ENCODE peak calls at places on chromosomes 13 and 19, in seven cellular contexts. One of them, this sample, is unnamed.

GRCh38 chr19:5690955-5691204 is 785 bp downstream of the RPL36 start:
- DNase-seq in AG04450: no peak
- DNase-seq in CD8-positive, alpha-beta memory T cell: no peak
- DNase-seq in neuronal stem cell: no peak
- DNase-seq in CD4-positive, alpha-beta T cell: no peak
- DNase-seq in ovary: no peak
- DNase-seq in psoas muscle: no peak
- DNase-seq in this sample: no peak

GRCh38 chr13:21557995-21558394 is 46.0 kb downstream of the MICU2 start:
- DNase-seq in AG04450: no peak
- DNase-seq in CD8-positive, alpha-beta memory T cell: no peak
- DNase-seq in neuronal stem cell: no peak
- DNase-seq in CD4-positive, alpha-beta T cell: no peak
- DNase-seq in ovary: no peak
- DNase-seq in psoas muscle: no peak
- DNase-seq in this sample: no peak

GRCh38 chr19:35318679-35319448 is 10.1 kb upstream of the CD22 start:
- DNase-seq in AG04450: no peak
- DNase-seq in CD8-positive, alpha-beta memory T cell: no peak
- DNase-seq in neuronal stem cell: no peak
- DNase-seq in CD4-positive, alpha-beta T cell: no peak
- DNase-seq in ovary: peak; percentile 58
- DNase-seq in psoas muscle: peak; percentile 72
- DNase-seq in this sample: peak; percentile 46

GRCh38 chr19:6214881-6215541 is 64.8 kb downstream of the MLLT1 start:
- DNase-seq in AG04450: no peak
- DNase-seq in CD8-positive, alpha-beta memory T cell: no peak
- DNase-seq in neuronal stem cell: no peak
- DNase-seq in CD4-positive, alpha-beta T cell: no peak
- DNase-seq in ovary: no peak
- DNase-seq in psoas muscle: peak; percentile 45
- DNase-seq in this sample: no peak

GRCh38 chr13:79227418-79227817 is 178.6 kb downstream of the RBM26 start:
- DNase-seq in AG04450: no peak
- DNase-seq in CD8-positive, alpha-beta memory T cell: no peak
- DNase-seq in neuronal stem cell: no peak
- DNase-seq in CD4-positive, alpha-beta T cell: no peak
- DNase-seq in ovary: no peak
- DNase-seq in psoas muscle: no peak
- DNase-seq in this sample: no peak

GRCh38 chr13:84651288-84651687 is 769.0 kb upstream of the SLITRK1 start:
- DNase-seq in AG04450: peak; percentile 24
- DNase-seq in CD8-positive, alpha-beta memory T cell: no peak
- DNase-seq in neuronal stem cell: no peak
- DNase-seq in CD4-positive, alpha-beta T cell: no peak
- DNase-seq in ovary: no peak
- DNase-seq in psoas muscle: no peak
- DNase-seq in this sample: no peak

GRCh38 chr19:38713227-38713649 is 31.0 kb downstream of the CAPN12 start:
- DNase-seq in AG04450: no peak
- DNase-seq in CD8-positive, alpha-beta memory T cell: no peak
- DNase-seq in neuronal stem cell: no peak
- DNase-seq in CD4-positive, alpha-beta T cell: no peak
- DNase-seq in ovary: peak; percentile 92
- DNase-seq in psoas muscle: peak; percentile 94
- DNase-seq in this sample: no peak

GRCh38 chr19:55446060-55446459 is 3.0 kb upstream of the SHISA7 start:
- DNase-seq in AG04450: no peak
- DNase-seq in CD8-positive, alpha-beta memory T cell: no peak
- DNase-seq in neuronal stem cell: no peak
- DNase-seq in CD4-positive, alpha-beta T cell: no peak
- DNase-seq in ovary: no peak
- DNase-seq in psoas muscle: no peak
- DNase-seq in this sample: no peak

GRCh38 chr13:72952529-72953141 is 106.2 kb upstream of the KLF5 start:
- DNase-seq in AG04450: no peak
- DNase-seq in CD8-positive, alpha-beta memory T cell: no peak
- DNase-seq in neuronal stem cell: no peak
- DNase-seq in CD4-positive, alpha-beta T cell: no peak
- DNase-seq in ovary: no peak
- DNase-seq in psoas muscle: no peak
- DNase-seq in this sample: no peak

GRCh38 chr13:26062853-26063444 is 11.1 kb upstream of the SHISA2 start:
- DNase-seq in AG04450: no peak
- DNase-seq in CD8-positive, alpha-beta memory T cell: no peak
- DNase-seq in neuronal stem cell: peak; percentile 45
- DNase-seq in CD4-positive, alpha-beta T cell: peak; percentile 24
- DNase-seq in ovary: no peak
- DNase-seq in psoas muscle: no peak
- DNase-seq in this sample: peak; percentile 52

GRCh38 chr19:50870417-50871089 is 2.7 kb upstream of the KLK2 start:
- DNase-seq in AG04450: no peak
- DNase-seq in CD8-positive, alpha-beta memory T cell: no peak
- DNase-seq in neuronal stem cell: no peak
- DNase-seq in CD4-positive, alpha-beta T cell: no peak
- DNase-seq in ovary: no peak
- DNase-seq in psoas muscle: no peak
- DNase-seq in this sample: no peak

GRCh38 chr19:55372316-55373081 is 2.2 kb upstream of the IL11 start:
- DNase-seq in AG04450: no peak
- DNase-seq in CD8-positive, alpha-beta memory T cell: peak; percentile 62
- DNase-seq in neuronal stem cell: no peak
- DNase-seq in CD4-positive, alpha-beta T cell: no peak
- DNase-seq in ovary: no peak
- DNase-seq in psoas muscle: no peak
- DNase-seq in this sample: no peak

GRCh38 chr13:98307744-98308524 is 130.9 kb upstream of the RNF113B start:
- DNase-seq in AG04450: no peak
- DNase-seq in CD8-positive, alpha-beta memory T cell: no peak
- DNase-seq in neuronal stem cell: no peak
- DNase-seq in CD4-positive, alpha-beta T cell: no peak
- DNase-seq in ovary: peak; percentile 39
- DNase-seq in psoas muscle: no peak
- DNase-seq in this sample: no peak
- H3K27ac ChIP-seq in AG04450: peak overlapping the region; percentile 57
- H3K27ac ChIP-seq in CD8-positive, alpha-beta memory T cell: no peak overlapping the region
- H3K27ac ChIP-seq in neuronal stem cell: no peak overlapping the region
- H3K27ac ChIP-seq in CD4-positive, alpha-beta T cell: no peak overlapping the region
- H3K27ac ChIP-seq in ovary: no peak overlapping the region
- H3K27ac ChIP-seq in psoas muscle: peak overlapping the region; percentile 41
- H3K27ac ChIP-seq in this sample: no peak overlapping the region

GRCh38 chr13:95192998-95193397 is 108.3 kb downstream of the ABCC4 start:
- DNase-seq in AG04450: no peak
- DNase-seq in CD8-positive, alpha-beta memory T cell: no peak
- DNase-seq in neuronal stem cell: no peak
- DNase-seq in CD4-positive, alpha-beta T cell: no peak
- DNase-seq in ovary: no peak
- DNase-seq in psoas muscle: no peak
- DNase-seq in this sample: no peak

GRCh38 chr13:95193509-95194230 is 107.6 kb downstream of the ABCC4 start:
- DNase-seq in AG04450: no peak
- DNase-seq in CD8-positive, alpha-beta memory T cell: no peak
- DNase-seq in neuronal stem cell: no peak
- DNase-seq in CD4-positive, alpha-beta T cell: no peak
- DNase-seq in ovary: no peak
- DNase-seq in psoas muscle: no peak
- DNase-seq in this sample: no peak

GRCh38 chr13:95195146-95195545 is 106.1 kb downstream of the ABCC4 start:
- DNase-seq in AG04450: no peak
- DNase-seq in CD8-positive, alpha-beta memory T cell: no peak
- DNase-seq in neuronal stem cell: no peak
- DNase-seq in CD4-positive, alpha-beta T cell: no peak
- DNase-seq in ovary: no peak
- DNase-seq in psoas muscle: no peak
- DNase-seq in this sample: no peak

GRCh38 chr13:95188128-95188527 is 113.1 kb downstream of the ABCC4 start:
- DNase-seq in AG04450: no peak
- DNase-seq in CD8-positive, alpha-beta memory T cell: no peak
- DNase-seq in neuronal stem cell: no peak
- DNase-seq in CD4-positive, alpha-beta T cell: no peak
- DNase-seq in ovary: no peak
- DNase-seq in psoas muscle: no peak
- DNase-seq in this sample: no peak

GRCh38 chr13:95191821-95192220 is 109.4 kb downstream of the ABCC4 start:
- DNase-seq in AG04450: peak; percentile 57
- DNase-seq in CD8-positive, alpha-beta memory T cell: peak; percentile 61
- DNase-seq in neuronal stem cell: peak; percentile 74
- DNase-seq in CD4-positive, alpha-beta T cell: peak; percentile 51
- DNase-seq in ovary: peak; percentile 78
- DNase-seq in psoas muscle: peak; percentile 85
- DNase-seq in this sample: peak; percentile 28
- H3K27ac ChIP-seq in AG04450: no peak overlapping the region
- H3K27ac ChIP-seq in CD8-positive, alpha-beta memory T cell: no peak overlapping the region
- H3K27ac ChIP-seq in neuronal stem cell: no peak overlapping the region
- H3K27ac ChIP-seq in CD4-positive, alpha-beta T cell: no peak overlapping the region
- H3K27ac ChIP-seq in ovary: no peak overlapping the region
- H3K27ac ChIP-seq in psoas muscle: peak overlapping the region; percentile 71
- H3K27ac ChIP-seq in this sample: no peak overlapping the region

DNA sequence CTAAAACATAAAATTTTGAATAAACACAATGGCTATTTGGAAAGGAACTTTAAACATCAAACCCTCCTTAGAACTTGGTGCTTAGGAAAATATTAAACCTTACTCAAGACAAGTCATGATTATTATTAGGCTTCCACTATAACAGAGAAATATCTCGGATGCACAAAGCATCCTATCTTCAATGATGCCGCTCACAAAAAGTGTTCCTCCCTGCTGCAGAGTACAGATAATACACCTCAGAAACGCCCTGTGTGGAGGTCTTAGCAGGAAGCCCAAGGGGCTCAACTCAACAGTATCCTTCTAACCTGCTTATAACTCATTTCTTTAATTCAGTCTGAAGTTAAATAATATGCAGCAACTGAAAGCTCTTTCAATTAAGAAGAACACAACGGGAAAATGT is 12.2 kb downstream of the ELF1 start:
- DNase-seq in AG04450: no peak
- DNase-seq in CD8-positive, alpha-beta memory T cell: no peak
- DNase-seq in neuronal stem cell: no peak
- DNase-seq in CD4-positive, alpha-beta T cell: no peak
- DNase-seq in ovary: no peak
- DNase-seq in psoas muscle: no peak
- DNase-seq in this sample: no peak
- H3K27ac ChIP-seq in AG04450: no peak overlapping the region
- H3K27ac ChIP-seq in CD8-positive, alpha-beta memory T cell: no peak overlapping the region
- H3K27ac ChIP-seq in neuronal stem cell: no peak overlapping the region
- H3K27ac ChIP-seq in CD4-positive, alpha-beta T cell: no peak overlapping the region
- H3K27ac ChIP-seq in ovary: no peak overlapping the region
- H3K27ac ChIP-seq in psoas muscle: no peak overlapping the region
- H3K27ac ChIP-seq in this sample: no peak overlapping the region

GRCh38 chr13:75637101-75637774 is 1.1 kb downstream of the LMO7 start:
- DNase-seq in AG04450: no peak
- DNase-seq in CD8-positive, alpha-beta memory T cell: no peak
- DNase-seq in neuronal stem cell: no peak
- DNase-seq in CD4-positive, alpha-beta T cell: no peak
- DNase-seq in ovary: no peak
- DNase-seq in psoas muscle: no peak
- DNase-seq in this sample: no peak

GRCh38 chr13:75636339-75637095 is 387 bp downstream of the LMO7 start:
- DNase-seq in AG04450: no peak
- DNase-seq in CD8-positive, alpha-beta memory T cell: peak; percentile 62
- DNase-seq in neuronal stem cell: peak; percentile 32
- DNase-seq in CD4-positive, alpha-beta T cell: peak; percentile 35
- DNase-seq in ovary: peak; percentile 19
- DNase-seq in psoas muscle: peak; percentile 47
- DNase-seq in this sample: no peak

GRCh38 chr13:75633285-75633684 is 2.8 kb upstream of the LMO7 start:
- DNase-seq in AG04450: peak; percentile 72
- DNase-seq in CD8-positive, alpha-beta memory T cell: no peak
- DNase-seq in neuronal stem cell: no peak
- DNase-seq in CD4-positive, alpha-beta T cell: no peak
- DNase-seq in ovary: no peak
- DNase-seq in psoas muscle: no peak
- DNase-seq in this sample: no peak

GRCh38 chr13:75635101-75635620 is 969 bp upstream of the LMO7 start:
- DNase-seq in AG04450: no peak
- DNase-seq in CD8-positive, alpha-beta memory T cell: no peak
- DNase-seq in neuronal stem cell: no peak
- DNase-seq in CD4-positive, alpha-beta T cell: no peak
- DNase-seq in ovary: peak; percentile 24
- DNase-seq in psoas muscle: no peak
- DNase-seq in this sample: no peak

GRCh38 chr13:75635621-75636338 is at the start of gene LMO7:
- DNase-seq in AG04450: no peak
- DNase-seq in CD8-positive, alpha-beta memory T cell: peak; percentile 70
- DNase-seq in neuronal stem cell: peak; percentile 43
- DNase-seq in CD4-positive, alpha-beta T cell: peak; percentile 34
- DNase-seq in ovary: peak; percentile 55
- DNase-seq in psoas muscle: peak; percentile 74
- DNase-seq in this sample: no peak
- H3K27ac ChIP-seq in AG04450: peak within 1 kb of the TSS; percentile 77
- H3K27ac ChIP-seq in CD8-positive, alpha-beta memory T cell: peak within 1 kb of the TSS; percentile 7
- H3K27ac ChIP-seq in neuronal stem cell: no peak within 1 kb of the TSS
- H3K27ac ChIP-seq in CD4-positive, alpha-beta T cell: no peak within 1 kb of the TSS
- H3K27ac ChIP-seq in ovary: peak within 1 kb of the TSS; percentile 90
- H3K27ac ChIP-seq in psoas muscle: peak within 1 kb of the TSS; percentile 10
- H3K27ac ChIP-seq in this sample: no peak within 1 kb of the TSS

GRCh38 chr19:749811-750210 is 1.1 kb upstream of the MISP start:
- DNase-seq in AG04450: no peak
- DNase-seq in CD8-positive, alpha-beta memory T cell: no peak
- DNase-seq in neuronal stem cell: no peak
- DNase-seq in CD4-positive, alpha-beta T cell: no peak
- DNase-seq in ovary: no peak
- DNase-seq in psoas muscle: no peak
- DNase-seq in this sample: no peak
- H3K27ac ChIP-seq in AG04450: no peak overlapping the region
- H3K27ac ChIP-seq in CD8-positive, alpha-beta memory T cell: no peak overlapping the region
- H3K27ac ChIP-seq in neuronal stem cell: no peak overlapping the region
- H3K27ac ChIP-seq in CD4-positive, alpha-beta T cell: no peak overlapping the region
- H3K27ac ChIP-seq in ovary: peak overlapping the region; percentile 12
- H3K27ac ChIP-seq in psoas muscle: no peak overlapping the region
- H3K27ac ChIP-seq in this sample: no peak overlapping the region

DNA sequence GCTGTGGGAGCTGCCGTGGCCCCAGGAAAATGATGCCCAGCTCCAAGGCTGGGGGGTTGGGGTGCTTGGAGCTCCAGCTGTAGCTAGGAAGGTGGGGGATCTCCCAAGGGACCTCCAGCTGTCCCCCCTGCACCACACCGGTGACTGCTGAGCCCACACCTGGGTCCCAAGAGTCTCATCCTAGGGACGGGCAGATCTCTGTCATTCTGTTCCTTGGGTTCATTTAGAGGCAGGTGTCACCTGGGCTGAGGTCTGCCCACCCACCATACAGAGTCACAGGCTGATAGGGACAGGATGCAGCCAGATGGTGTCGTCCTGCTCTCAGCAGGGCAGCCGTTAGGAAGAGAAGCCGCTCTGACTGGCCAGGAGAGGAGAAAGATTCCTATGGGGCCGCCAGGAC is 5.3 kb downstream of the F2RL3 start:
- DNase-seq in AG04450: no peak
- DNase-seq in CD8-positive, alpha-beta memory T cell: no peak
- DNase-seq in neuronal stem cell: no peak
- DNase-seq in CD4-positive, alpha-beta T cell: no peak
- DNase-seq in ovary: no peak
- DNase-seq in psoas muscle: no peak
- DNase-seq in this sample: no peak
- H3K27ac ChIP-seq in AG04450: no peak overlapping the region
- H3K27ac ChIP-seq in CD8-positive, alpha-beta memory T cell: no peak overlapping the region
- H3K27ac ChIP-seq in neuronal stem cell: no peak overlapping the region
- H3K27ac ChIP-seq in CD4-positive, alpha-beta T cell: no peak overlapping the region
- H3K27ac ChIP-seq in ovary: no peak overlapping the region
- H3K27ac ChIP-seq in psoas muscle: no peak overlapping the region
- H3K27ac ChIP-seq in this sample: no peak overlapping the region